ENCODE peak calls at places on chromosome 4, in ten cellular contexts. N is sigmoid colon, U is HFF-Myc, H is psoas muscle, Y is GM23248, J is right atrium auricular region, E is fibroblast of mammary gland, G is ascending aorta, A is Karpas-422, P is Caco-2. D is an unnamed sample.

GRCh38 chr4:181272427-181272826 is 970.8 kb upstream of the TENM3 start:
- DNase-seq in N (no peak), U (no peak), H (no peak), Y (no peak), J (no peak), E (no peak), G (no peak), A (no peak), P (no peak), D (no peak)

GRCh38 chr4:2250003-2250763 is 8.3 kb upstream of the HAUS3 start:
- DNase-seq in N (no peak), U (no peak), H (peak), Y (no peak), J (peak), E (no peak), G (peak), A (no peak), P (peak), D (no peak)

GRCh38 chr4:162838671-162839070 is 328.0 kb downstream of the NAF1 start:
- DNase-seq in N (no peak), U (no peak), H (no peak), Y (no peak), J (no peak), E (no peak), G (no peak), A (no peak), P (no peak), D (no peak)

GRCh38 chr4:2046031-2046961 is 12.8 kb upstream of the NAT8L start:
- DNase-seq in N (no peak), U (no peak), H (no peak), Y (no peak), J (no peak), E (no peak), G (peak), A (no peak), P (no peak), D (no peak)

GRCh38 chr4:2768921-2769336 is 12.8 kb upstream of the TNIP2 start:
- DNase-seq in N (peak), U (no peak), H (no peak), Y (no peak), J (no peak), E (no peak), G (peak), A (no peak), P (no peak), D (peak)

GRCh38 chr4:37471971-37472370 is 214.2 kb downstream of the RELL1 start:
- DNase-seq in N (no peak), U (no peak), H (no peak), Y (no peak), J (no peak), E (no peak), G (no peak), A (no peak), P (peak), D (no peak)

GRCh38 chr4:185039508-185040273 is 21.4 kb downstream of the HELT start:
- DNase-seq in N (peak), U (peak), H (no peak), Y (peak), J (no peak), E (peak), G (peak), A (peak), P (peak), D (no peak)

GRCh38 chr4:153114771-153115321 is 89.4 kb upstream of the TRIM2 start:
- DNase-seq in N (no peak), U (no peak), H (no peak), Y (peak), J (peak), E (peak), G (peak), A (no peak), P (no peak), D (no peak)

GRCh38 chr4:116122131-116122530 is 963.2 kb downstream of the TRAM1L1 start:
- DNase-seq in N (no peak), U (no peak), H (no peak), Y (peak), J (no peak), E (no peak), G (no peak), A (no peak), P (peak), D (no peak)

GRCh38 chr4:85748654-85749053 is 273.7 kb downstream of the ARHGAP24 start:
- DNase-seq in N (no peak), U (no peak), H (no peak), Y (peak), J (no peak), E (no peak), G (no peak), A (no peak), P (no peak), D (no peak)

DNA sequence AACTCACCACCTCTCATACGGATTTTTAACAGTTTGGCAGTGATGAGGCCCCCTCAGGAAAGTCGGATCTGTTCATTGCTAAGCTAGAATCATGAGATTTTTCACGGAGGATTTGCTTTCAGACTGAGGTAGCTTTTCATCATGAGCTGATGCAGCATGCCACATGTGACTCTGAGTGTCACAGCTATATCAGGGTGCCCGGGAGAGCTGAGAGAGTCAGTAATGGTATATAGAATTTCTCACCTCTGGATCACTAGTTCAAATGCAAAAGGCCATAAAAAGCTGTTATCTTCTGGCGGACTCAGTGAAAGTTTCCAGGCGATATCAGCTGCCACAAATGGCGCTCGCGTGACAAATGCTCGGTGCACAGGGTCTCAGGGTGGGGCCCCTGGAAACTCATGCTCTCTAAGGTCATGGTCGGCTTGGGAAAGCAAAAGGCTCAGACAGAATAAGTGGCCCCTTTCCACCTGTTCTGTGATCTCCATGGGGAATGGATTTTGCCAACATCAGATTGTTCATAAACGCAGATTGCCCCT is 150.1 kb downstream of the DHX15 start:
- DNase-seq in N (no peak), U (no peak), H (no peak), Y (no peak), J (no peak), E (no peak), G (no peak), A (no peak), P (no peak), D (no peak)
- H3K4me3 ChIP-seq in N (no peak), U (no peak), H (peak), Y (no peak), J (no peak), E (no peak), G (no peak), A (no peak), P (no peak), D (no peak)

GRCh38 chr4:7108046-7108625 is 40.3 kb upstream of the GRPEL1 start:
- DNase-seq in N (no peak), U (no peak), H (no peak), Y (no peak), J (no peak), E (no peak), G (no peak), A (no peak), P (no peak), D (no peak)

GRCh38 chr4:7107166-7107905 is 39.5 kb upstream of the GRPEL1 start:
- DNase-seq in N (no peak), U (no peak), H (no peak), Y (no peak), J (no peak), E (no peak), G (no peak), A (no peak), P (no peak), D (no peak)

GRCh38 chr4:7110546-7110945 is 42.7 kb upstream of the GRPEL1 start:
- DNase-seq in N (no peak), U (no peak), H (no peak), Y (no peak), J (no peak), E (no peak), G (no peak), A (no peak), P (no peak), D (no peak)

GRCh38 chr4:7109169-7109568 is 41.3 kb upstream of the GRPEL1 start:
- DNase-seq in N (no peak), U (no peak), H (no peak), Y (no peak), J (no peak), E (no peak), G (no peak), A (no peak), P (no peak), D (no peak)

GRCh38 chr4:7108660-7109059 is 40.8 kb upstream of the GRPEL1 start:
- DNase-seq in N (no peak), U (no peak), H (no peak), Y (no peak), J (no peak), E (no peak), G (no peak), A (no peak), P (no peak), D (no peak)
- H3K4me3 ChIP-seq in N (no peak), U (no peak), H (no peak), Y (no peak), J (no peak), E (no peak), G (no peak), A (no peak), P (no peak), D (no peak)

DNA sequence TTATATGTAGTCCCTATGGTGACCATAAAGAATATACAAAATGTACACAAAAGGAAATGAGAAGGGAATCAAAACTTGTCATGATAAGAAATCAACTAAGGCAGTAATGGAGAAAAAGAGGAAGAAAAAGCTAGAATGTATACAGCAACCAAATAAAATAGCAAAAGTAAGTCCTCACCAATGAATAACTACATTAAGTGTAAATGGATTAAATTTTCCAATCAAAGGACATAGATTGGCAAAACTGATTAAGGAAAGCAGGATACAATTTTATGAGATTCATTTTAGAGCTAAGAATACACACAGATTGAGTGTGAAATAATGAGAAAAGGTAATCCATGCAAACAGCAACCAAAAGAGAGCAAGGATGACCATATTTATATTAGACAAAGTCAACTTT is 157.4 kb downstream of the TET2 start:
- DNase-seq in N (no peak), U (no peak), H (no peak), Y (no peak), J (no peak), E (no peak), G (no peak), A (no peak), P (no peak), D (no peak)
- H3K4me3 ChIP-seq in N (no peak), U (no peak), H (no peak), Y (no peak), J (no peak), E (no peak), G (no peak), A (no peak), P (no peak), D (no peak)

GRCh38 chr4:54107951-54108740 is 8.2 kb downstream of the GSX2 start:
- DNase-seq in N (no peak), U (no peak), H (no peak), Y (no peak), J (no peak), E (no peak), G (no peak), A (no peak), P (no peak), D (no peak)

GRCh38 chr4:54104907-54105306 is 4.9 kb downstream of the GSX2 start:
- DNase-seq in N (no peak), U (no peak), H (no peak), Y (no peak), J (no peak), E (no peak), G (no peak), A (no peak), P (no peak), D (no peak)

GRCh38 chr4:54110019-54110416 is 10.1 kb downstream of the GSX2 start:
- DNase-seq in N (no peak), U (no peak), H (no peak), Y (no peak), J (no peak), E (no peak), G (no peak), A (no peak), P (no peak), D (no peak)

GRCh38 chr4:54109226-54110018 is 9.5 kb downstream of the GSX2 start:
- DNase-seq in N (no peak), U (no peak), H (no peak), Y (no peak), J (no peak), E (no peak), G (no peak), A (no peak), P (no peak), D (no peak)
- H3K4me3 ChIP-seq in N (no peak), U (no peak), H (peak), Y (no peak), J (no peak), E (no peak), G (peak), A (peak), P (no peak), D (no peak)

GRCh38 chr4:78056265-78057129 is 626 bp upstream of the FRAS1 start:
- DNase-seq in N (peak), U (peak), H (peak), Y (peak), J (peak), E (peak), G (peak), A (no peak), P (peak), D (peak)

GRCh38 chr4:78057600-78058560 is 757 bp downstream of the FRAS1 start:
- DNase-seq in N (peak), U (peak), H (peak), Y (peak), J (peak), E (peak), G (no peak), A (no peak), P (peak), D (peak)

GRCh38 chr4:78059524-78059889 is 2.4 kb downstream of the FRAS1 start:
- DNase-seq in N (peak), U (peak), H (peak), Y (peak), J (peak), E (peak), G (no peak), A (no peak), P (peak), D (no peak)

GRCh38 chr4:78058591-78059523 is 1.7 kb downstream of the FRAS1 start:
- DNase-seq in N (peak), U (peak), H (peak), Y (peak), J (no peak), E (peak), G (no peak), A (no peak), P (peak), D (peak)

GRCh38 chr4:78057135-78057599 is at the start of gene FRAS1:
- DNase-seq in N (peak), U (peak), H (peak), Y (peak), J (no peak), E (peak), G (no peak), A (no peak), P (peak), D (no peak)
- H3K4me3 ChIP-seq in N (peak), U (peak), H (peak), Y (peak), J (peak), E (peak), G (peak), A (no peak), P (peak), D (peak)

GRCh38 chr4:139824882-139825522 is 159.4 kb downstream of the MGST2 start:
- DNase-seq in N (no peak), U (no peak), H (no peak), Y (no peak), J (no peak), E (no peak), G (no peak), A (no peak), P (no peak), D (no peak)
- H3K4me3 ChIP-seq in N (no peak), U (no peak), H (no peak), Y (no peak), J (no peak), E (no peak), G (no peak), A (no peak), P (no peak), D (no peak)

GRCh38 chr4:113899260-113900177 is 79.9 kb downstream of the ARSJ start:
- DNase-seq in N (no peak), U (no peak), H (no peak), Y (no peak), J (no peak), E (no peak), G (no peak), A (no peak), P (no peak), D (no peak)
- H3K4me3 ChIP-seq in N (no peak), U (no peak), H (no peak), Y (no peak), J (no peak), E (no peak), G (no peak), A (no peak), P (no peak), D (no peak)

GRCh38 chr4:101135371-101136010 is 211.8 kb downstream of the PPP3CA start:
- DNase-seq in N (no peak), U (no peak), H (no peak), Y (no peak), J (no peak), E (no peak), G (no peak), A (no peak), P (no peak), D (no peak)
- H3K4me3 ChIP-seq in N (no peak), U (no peak), H (no peak), Y (peak), J (no peak), E (no peak), G (no peak), A (no peak), P (no peak), D (peak)

GRCh38 chr4:108762559-108763225 is at the start of gene ETNPPL:
- DNase-seq in N (peak), U (no peak), H (peak), Y (peak), J (no peak), E (no peak), G (no peak), A (no peak), P (peak), D (no peak)
- H3K4me3 ChIP-seq in N (peak), U (peak), H (peak), Y (peak), J (peak), E (peak), G (peak), A (no peak), P (peak), D (peak)

GRCh38 chr4:7871356-7871755 is 68.3 kb downstream of the AFAP1 start:
- DNase-seq in N (peak), U (no peak), H (no peak), Y (peak), J (no peak), E (no peak), G (peak), A (no peak), P (no peak), D (no peak)
- H3K4me3 ChIP-seq in N (no peak), U (peak), H (peak), Y (peak), J (peak), E (peak), G (no peak), A (no peak), P (no peak), D (no peak)

D was measured in tibial nerve.